ENCODE peak calls at places on chromosomes 5 and 9, in seven cellular contexts. W, X, R, L, G, J and V are unnamed samples.

GRCh38 chr5:79759436-79759835 is 69.8 kb downstream of the CMYA5 start:
- DNase-seq in W (no peak), X (no peak), R (peak; percentile 57), L (no peak), G (no peak), J (no peak), V (peak; percentile 73)

GRCh38 chr5:132301341-132302274 is 7.4 kb downstream of the SLC22A4 start:
- DNase-seq in W (no peak), X (no peak), R (no peak), L (no peak), G (no peak), J (no peak), V (no peak)

GRCh38 chr5:34483442-34484033 is 172.6 kb upstream of the RAI14 start:
- DNase-seq in W (no peak), X (no peak), R (no peak), L (no peak), G (no peak), J (no peak), V (no peak)

GRCh38 chr5:140560227-140560626 is 3.0 kb upstream of the SRA1 start:
- DNase-seq in W (no peak), X (no peak), R (no peak), L (no peak), G (no peak), J (no peak), V (no peak)

GRCh38 chr9:131651599-131651998 is 88.3 kb downstream of the RAPGEF1 start:
- DNase-seq in W (no peak), X (no peak), R (no peak), L (peak; percentile 68), G (no peak), J (no peak), V (peak; percentile 62)

GRCh38 chr5:134100283-134101011 is 14.0 kb upstream of the TCF7 start:
- DNase-seq in W (no peak), X (peak; percentile 77), R (peak; percentile 83), L (peak; percentile 64), G (no peak), J (peak; percentile 68), V (peak; percentile 35)

GRCh38 chr9:134208981-134209725 is 44.8 kb upstream of the RNU6ATAC start:
- DNase-seq in W (no peak), X (no peak), R (no peak), L (no peak), G (no peak), J (no peak), V (no peak)

GRCh38 chr5:83654427-83654994 is 66.1 kb downstream of the HAPLN1 start:
- DNase-seq in W (no peak), X (no peak), R (no peak), L (peak; percentile 5), G (no peak), J (no peak), V (no peak)

GRCh38 chr5:140802781-140803271 is 2.0 kb downstream of the PCDHA3 start:
- DNase-seq in W (no peak), X (no peak), R (no peak), L (no peak), G (no peak), J (no peak), V (no peak)

GRCh38 chr5:143019614-143020515 is 249.7 kb downstream of the ARHGAP26 start:
- DNase-seq in W (no peak), X (no peak), R (no peak), L (no peak), G (no peak), J (no peak), V (no peak)

GRCh38 chr9:111952559-111952958 is 55.9 kb downstream of the UGCG start:
- DNase-seq in W (no peak), X (no peak), R (peak; percentile 88), L (peak; percentile 64), G (no peak), J (no peak), V (peak; percentile 91)

GRCh38 chr5:53481887-53482716 is 1.7 kb downstream of the FST start:
- DNase-seq in W (peak; percentile 63), X (peak; percentile 59), R (peak; percentile 25), L (peak; percentile 92), G (peak; percentile 72), J (peak; percentile 40), V (peak; percentile 93)

GRCh38 chr5:10577371-10578291 is 13.8 kb downstream of the ANKRD33B start:
- DNase-seq in W (no peak), X (no peak), R (peak; percentile 66), L (no peak), G (no peak), J (no peak), V (peak; percentile 59)

GRCh38 chr5:1855075-1855474 is 27.6 kb downstream of the IRX4 start:
- DNase-seq in W (no peak), X (no peak), R (no peak), L (no peak), G (no peak), J (no peak), V (no peak)

GRCh38 chr5:140005145-140005591 is 37.9 kb downstream of the NRG2 start:
- DNase-seq in W (no peak), X (no peak), R (no peak), L (no peak), G (no peak), J (no peak), V (no peak)

GRCh38 chr9:5549671-5550650 is 39.6 kb downstream of the PDCD1LG2 start:
- DNase-seq in W (no peak), X (no peak), R (no peak), L (no peak), G (no peak), J (no peak), V (peak; percentile 65)

GRCh38 chr5:29758986-29759421 is 1434.5 kb upstream of the CDH6 start:
- DNase-seq in W (no peak), X (no peak), R (peak; percentile 9), L (no peak), G (no peak), J (no peak), V (no peak)

GRCh38 chr9:127886401-127886972 is 9.0 kb upstream of the AK1 start:
- DNase-seq in W (no peak), X (no peak), R (no peak), L (peak; percentile 68), G (peak; percentile 42), J (no peak), V (no peak)

GRCh38 chr9:3473402-3473801 is 52.4 kb downstream of the RFX3 start:
- DNase-seq in W (no peak), X (no peak), R (no peak), L (no peak), G (no peak), J (no peak), V (no peak)

GRCh38 chr9:74642376-74642775 is 145.2 kb downstream of the RORB start:
- DNase-seq in W (no peak), X (no peak), R (no peak), L (no peak), G (peak; percentile 14), J (no peak), V (no peak)

GRCh38 chr5:139795074-139796001 is at the start of gene PSD2:
- DNase-seq in W (no peak), X (no peak), R (no peak), L (peak; percentile 42), G (peak; percentile 41), J (no peak), V (no peak)

GRCh38 chr9:99433555-99433954 is 211.5 kb downstream of the SEC61B start:
- DNase-seq in W (no peak), X (peak; percentile 18), R (peak; percentile 93), L (peak; percentile 95), G (no peak), J (peak; percentile 47), V (peak; percentile 95)

GRCh38 chr9:8261737-8262136 is 462.2 kb upstream of the DMAC1 start:
- DNase-seq in W (no peak), X (no peak), R (no peak), L (no peak), G (no peak), J (no peak), V (no peak)

GRCh38 chr5:141846031-141846430 is 32.2 kb downstream of the PCDH1 start:
- DNase-seq in W (no peak), X (no peak), R (no peak), L (no peak), G (no peak), J (no peak), V (peak; percentile 37)

GRCh38 chr5:140174014-140174413 is 974 bp upstream of the CYSTM1 start:
- DNase-seq in W (no peak), X (no peak), R (no peak), L (no peak), G (no peak), J (no peak), V (no peak)

GRCh38 chr9:78122631-78123030 is 91.0 kb upstream of the GNAQ start:
- DNase-seq in W (no peak), X (no peak), R (peak; percentile 29), L (peak; percentile 84), G (no peak), J (no peak), V (no peak)

GRCh38 chr5:142840591-142840990 is 70.4 kb downstream of the ARHGAP26 start:
- DNase-seq in W (no peak), X (no peak), R (no peak), L (no peak), G (no peak), J (no peak), V (no peak)

GRCh38 chr5:133006653-133007052 is 19.7 kb downstream of the ZCCHC10 start:
- DNase-seq in W (no peak), X (no peak), R (no peak), L (no peak), G (no peak), J (no peak), V (no peak)

GRCh38 chr5:71834575-71834974 is 115.5 kb downstream of the CARTPT start:
- DNase-seq in W (no peak), X (no peak), R (no peak), L (no peak), G (no peak), J (no peak), V (no peak)

GRCh38 chr5:169263591-169263990 is 37.3 kb downstream of the SLIT3 start:
- DNase-seq in W (no peak), X (no peak), R (no peak), L (no peak), G (no peak), J (no peak), V (no peak)